ENCODE peak calls at places on chromosomes 16 and 17, in ten cellular contexts. One of them, this sample, is unnamed. For H3K4me1, the result is how much of the 10 kb centered on the place peaks cover.

GRCh38 chr16:84648595-84649510 is 542 bp downstream of the KLHL36 start:
- DNase-seq in neural progenitor cell: peak
- DNase-seq in A549: peak
- DNase-seq in heart left ventricle: peak
- DNase-seq in heart right ventricle: peak
- DNase-seq in IMR-90: no peak
- DNase-seq in psoas muscle: peak
- DNase-seq in fibroblast of lung: peak
- DNase-seq in uterus: peak
- DNase-seq in H9: no peak
- DNase-seq in this sample: peak

GRCh38 chr16:56262148-56262878 is 71.0 kb downstream of the GNAO1 start:
- DNase-seq in uterus: no peak
- DNase-seq in IMR-90: no peak
- DNase-seq in psoas muscle: no peak
- DNase-seq in A549: no peak
- DNase-seq in heart left ventricle: no peak
- DNase-seq in heart right ventricle: no peak
- DNase-seq in H9: no peak
- DNase-seq in neural progenitor cell: no peak
- DNase-seq in fibroblast of lung: no peak
- DNase-seq in this sample: no peak

GRCh38 chr16:57637424-57637823 is 9.0 kb downstream of the ADGRG1 start:
- DNase-seq in uterus: peak
- DNase-seq in H9: no peak
- DNase-seq in neural progenitor cell: peak
- DNase-seq in psoas muscle: no peak
- DNase-seq in heart left ventricle: no peak
- DNase-seq in fibroblast of lung: no peak
- DNase-seq in A549: no peak
- DNase-seq in heart right ventricle: peak
- DNase-seq in IMR-90: no peak
- DNase-seq in this sample: no peak

GRCh38 chr16:9900576-9900975 is 281.7 kb downstream of the GRIN2A start:
- DNase-seq in heart left ventricle: no peak
- DNase-seq in uterus: no peak
- DNase-seq in A549: no peak
- DNase-seq in H9: no peak
- DNase-seq in psoas muscle: no peak
- DNase-seq in neural progenitor cell: no peak
- DNase-seq in IMR-90: no peak
- DNase-seq in heart right ventricle: no peak
- DNase-seq in fibroblast of lung: no peak
- DNase-seq in this sample: no peak

GRCh38 chr17:45745843-45746494 is 38.2 kb upstream of the CRHR1 start:
- DNase-seq in heart left ventricle: no peak
- DNase-seq in H9: peak
- DNase-seq in neural progenitor cell: peak
- DNase-seq in A549: no peak
- DNase-seq in heart right ventricle: no peak
- DNase-seq in fibroblast of lung: no peak
- DNase-seq in uterus: no peak
- DNase-seq in IMR-90: no peak
- DNase-seq in psoas muscle: no peak
- DNase-seq in this sample: no peak

GRCh38 chr16:12661656-12662172 is 142.0 kb downstream of the CPPED1 start:
- DNase-seq in H9: peak
- DNase-seq in neural progenitor cell: peak
- DNase-seq in heart right ventricle: peak
- DNase-seq in A549: no peak
- DNase-seq in fibroblast of lung: peak
- DNase-seq in uterus: no peak
- DNase-seq in IMR-90: peak
- DNase-seq in heart left ventricle: no peak
- DNase-seq in psoas muscle: no peak
- DNase-seq in this sample: no peak

GRCh38 chr17:973053-973452 is 6.5 kb downstream of the NXN start:
- DNase-seq in psoas muscle: no peak
- DNase-seq in H9: peak
- DNase-seq in heart right ventricle: no peak
- DNase-seq in IMR-90: no peak
- DNase-seq in neural progenitor cell: no peak
- DNase-seq in A549: no peak
- DNase-seq in uterus: no peak
- DNase-seq in fibroblast of lung: no peak
- DNase-seq in heart left ventricle: peak
- DNase-seq in this sample: peak

GRCh38 chr17:67488161-67488560 is 111.1 kb downstream of the PITPNC1 start:
- DNase-seq in psoas muscle: peak
- DNase-seq in heart left ventricle: no peak
- DNase-seq in neural progenitor cell: no peak
- DNase-seq in uterus: no peak
- DNase-seq in fibroblast of lung: no peak
- DNase-seq in IMR-90: no peak
- DNase-seq in heart right ventricle: peak
- DNase-seq in A549: no peak
- DNase-seq in H9: peak
- DNase-seq in this sample: no peak

GRCh38 chr17:39662551-39663339 is 2.4 kb upstream of the TCAP start:
- DNase-seq in H9: peak
- DNase-seq in neural progenitor cell: no peak
- DNase-seq in fibroblast of lung: no peak
- DNase-seq in IMR-90: no peak
- DNase-seq in psoas muscle: no peak
- DNase-seq in heart left ventricle: no peak
- DNase-seq in heart right ventricle: no peak
- DNase-seq in A549: no peak
- DNase-seq in uterus: no peak
- DNase-seq in this sample: peak

GRCh38 chr16:49834496-49835009 is 21.4 kb downstream of the ZNF423 start:
- DNase-seq in uterus: peak
- DNase-seq in A549: no peak
- DNase-seq in heart left ventricle: peak
- DNase-seq in neural progenitor cell: peak
- DNase-seq in IMR-90: no peak
- DNase-seq in psoas muscle: peak
- DNase-seq in H9: no peak
- DNase-seq in heart right ventricle: peak
- DNase-seq in fibroblast of lung: peak
- DNase-seq in this sample: no peak

GRCh38 chr17:10210151-10210574 is 11.8 kb upstream of the GAS7 start:
- DNase-seq in heart left ventricle: no peak
- DNase-seq in fibroblast of lung: peak
- DNase-seq in neural progenitor cell: no peak
- DNase-seq in H9: peak
- DNase-seq in IMR-90: peak
- DNase-seq in heart right ventricle: no peak
- DNase-seq in A549: no peak
- DNase-seq in uterus: peak
- DNase-seq in psoas muscle: no peak
- DNase-seq in this sample: peak

GRCh38 chr17:55299890-55300289 is 35.1 kb downstream of the HLF start:
- DNase-seq in uterus: no peak
- DNase-seq in psoas muscle: no peak
- DNase-seq in A549: no peak
- DNase-seq in heart right ventricle: no peak
- DNase-seq in neural progenitor cell: no peak
- DNase-seq in heart left ventricle: no peak
- DNase-seq in fibroblast of lung: no peak
- DNase-seq in H9: no peak
- DNase-seq in IMR-90: no peak
- DNase-seq in this sample: no peak

GRCh38 chr17:55300479-55301290 is 35.9 kb downstream of the HLF start:
- DNase-seq in heart right ventricle: no peak
- DNase-seq in A549: no peak
- DNase-seq in heart left ventricle: no peak
- DNase-seq in neural progenitor cell: no peak
- DNase-seq in uterus: no peak
- DNase-seq in H9: no peak
- DNase-seq in psoas muscle: no peak
- DNase-seq in IMR-90: no peak
- DNase-seq in fibroblast of lung: no peak
- DNase-seq in this sample: no peak

GRCh38 chr17:55301521-55302406 is 37.0 kb downstream of the HLF start:
- DNase-seq in uterus: no peak
- DNase-seq in H9: no peak
- DNase-seq in A549: no peak
- DNase-seq in fibroblast of lung: no peak
- DNase-seq in neural progenitor cell: no peak
- DNase-seq in heart right ventricle: peak
- DNase-seq in psoas muscle: no peak
- DNase-seq in IMR-90: no peak
- DNase-seq in heart left ventricle: no peak
- DNase-seq in this sample: peak

GRCh38 chr17:55298111-55298510 is 33.4 kb downstream of the HLF start:
- DNase-seq in psoas muscle: no peak
- DNase-seq in IMR-90: no peak
- DNase-seq in heart right ventricle: no peak
- DNase-seq in H9: no peak
- DNase-seq in A549: no peak
- DNase-seq in fibroblast of lung: no peak
- DNase-seq in heart left ventricle: no peak
- DNase-seq in neural progenitor cell: no peak
- DNase-seq in uterus: no peak
- DNase-seq in this sample: no peak

DNA sequence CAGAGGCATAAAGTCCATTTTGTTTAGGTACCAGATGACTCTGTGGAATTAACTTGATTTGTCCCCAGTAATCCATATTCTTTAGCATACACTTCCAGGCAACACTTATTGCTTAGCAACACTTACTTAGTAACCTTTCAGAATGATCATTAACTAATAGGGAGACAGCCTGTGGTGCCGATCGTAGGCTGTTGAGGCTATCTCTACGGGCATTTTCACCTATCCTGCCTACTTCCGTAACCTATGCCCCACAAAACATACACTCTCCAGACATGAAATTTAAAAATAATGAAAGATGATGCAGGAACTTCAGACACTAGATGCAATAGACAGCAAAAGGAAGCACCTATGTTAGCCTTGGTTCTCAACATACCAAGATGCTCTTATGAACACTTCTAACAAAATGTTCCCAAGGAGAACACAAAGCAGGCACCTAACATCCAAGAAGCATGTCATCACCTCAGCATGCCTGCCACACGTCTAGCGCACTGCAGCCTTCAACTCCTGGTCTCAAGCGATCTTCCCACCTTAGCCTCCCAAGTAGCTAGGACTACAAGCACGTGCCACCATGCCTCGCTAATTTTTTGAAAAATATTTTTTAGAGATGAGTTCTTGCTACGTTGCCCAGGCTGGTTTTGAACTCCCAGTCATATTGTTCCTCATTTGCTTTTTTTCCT is 34.5 kb downstream of the HLF start:
- DNase-seq in heart left ventricle: no peak
- DNase-seq in fibroblast of lung: no peak
- DNase-seq in neural progenitor cell: no peak
- DNase-seq in A549: no peak
- DNase-seq in heart right ventricle: no peak
- DNase-seq in H9: no peak
- DNase-seq in IMR-90: no peak
- DNase-seq in uterus: no peak
- DNase-seq in psoas muscle: no peak
- DNase-seq in this sample: no peak
- H3K4me1 ChIP-seq in heart left ventricle: under half
- H3K4me1 ChIP-seq in fibroblast of lung: under half
- H3K4me1 ChIP-seq in neural progenitor cell: under half
- H3K4me1 ChIP-seq in A549: under half
- H3K4me1 ChIP-seq in heart right ventricle: under half
- H3K4me1 ChIP-seq in H9: under half
- H3K4me1 ChIP-seq in IMR-90: under half
- H3K4me1 ChIP-seq in uterus: under half
- H3K4me1 ChIP-seq in psoas muscle: under half
- H3K4me1 ChIP-seq in this sample: under half

DNA sequence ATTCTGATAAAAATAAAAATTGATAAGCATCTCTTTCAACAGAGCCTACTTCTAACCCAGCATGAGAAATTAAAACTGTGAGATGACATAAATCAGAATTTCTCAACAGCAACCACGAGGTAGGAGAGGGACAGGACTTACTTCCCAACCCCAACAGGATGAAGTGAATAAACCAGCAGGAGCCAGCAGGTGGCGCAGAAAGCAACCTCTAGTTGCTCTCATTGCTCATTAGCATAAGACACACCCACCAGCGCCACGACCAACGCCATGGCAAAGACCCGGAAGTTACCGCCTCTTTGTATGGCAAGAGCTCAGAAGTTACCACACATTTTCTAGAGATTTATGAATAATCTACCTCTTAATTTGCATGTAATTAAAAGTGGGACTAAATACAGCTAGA is 189.4 kb upstream of the CDH8 start:
- DNase-seq in heart left ventricle: peak
- DNase-seq in IMR-90: no peak
- DNase-seq in A549: peak
- DNase-seq in H9: peak
- DNase-seq in neural progenitor cell: peak
- DNase-seq in fibroblast of lung: no peak
- DNase-seq in psoas muscle: peak
- DNase-seq in heart right ventricle: peak
- DNase-seq in uterus: no peak
- DNase-seq in this sample: no peak
- TF ChIP-seq CTCF in heart left ventricle: peak
- TF ChIP-seq CTCF in IMR-90: no peak
- TF ChIP-seq CTCF in A549: peak
- TF ChIP-seq CTCF in H9: peak
- TF ChIP-seq CTCF in neural progenitor cell: peak
- TF ChIP-seq CTCF in fibroblast of lung: peak
- TF ChIP-seq CTCF in psoas muscle: no peak
- TF ChIP-seq CTCF in heart right ventricle: peak
- TF ChIP-seq CTCF in uterus: no peak
- TF ChIP-seq CTCF in this sample: no peak

GRCh38 chr17:81049372-81049911 is 14.5 kb downstream of the BAIAP2 start:
- DNase-seq in psoas muscle: no peak
- DNase-seq in A549: no peak
- DNase-seq in heart left ventricle: no peak
- DNase-seq in neural progenitor cell: no peak
- DNase-seq in H9: no peak
- DNase-seq in uterus: no peak
- DNase-seq in fibroblast of lung: no peak
- DNase-seq in IMR-90: no peak
- DNase-seq in heart right ventricle: no peak
- DNase-seq in this sample: no peak
- H3K4me1 ChIP-seq in psoas muscle: under half
- H3K4me1 ChIP-seq in A549: under half
- H3K4me1 ChIP-seq in heart left ventricle: under half
- H3K4me1 ChIP-seq in neural progenitor cell: under half
- H3K4me1 ChIP-seq in H9: under half
- H3K4me1 ChIP-seq in uterus: under half
- H3K4me1 ChIP-seq in fibroblast of lung: under half
- H3K4me1 ChIP-seq in IMR-90: under half
- H3K4me1 ChIP-seq in heart right ventricle: half or more
- H3K4me1 ChIP-seq in this sample: half or more

DNA sequence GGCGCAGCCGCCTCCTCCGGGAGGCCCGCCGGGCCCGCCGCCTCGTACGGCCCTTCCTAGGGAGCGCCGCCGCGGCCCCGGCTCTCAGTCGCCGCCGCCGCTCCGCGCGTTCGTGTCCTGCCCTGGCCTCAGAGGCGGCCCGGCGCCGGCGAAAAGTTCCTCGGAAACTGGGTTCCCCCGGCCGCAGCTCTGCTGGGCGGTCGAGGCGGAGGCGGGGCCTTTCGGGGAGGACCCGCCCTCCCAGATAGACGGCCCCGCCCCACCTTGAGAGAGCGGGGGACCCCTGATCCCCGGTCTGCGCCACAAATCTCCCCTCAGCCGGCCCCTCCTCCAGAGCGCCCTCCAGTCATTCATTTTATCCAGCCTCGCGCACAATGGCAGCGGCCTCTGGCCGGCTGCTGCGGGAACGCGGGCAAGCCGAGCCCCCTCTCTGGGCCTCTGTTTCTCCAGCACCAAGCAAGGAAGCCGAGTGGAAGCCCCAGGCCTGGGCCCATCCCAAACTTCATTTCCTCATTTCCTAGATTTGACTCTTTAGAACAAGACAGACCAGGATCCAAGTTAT is at the start of gene SREBF1:
- DNase-seq in IMR-90: peak
- DNase-seq in fibroblast of lung: peak
- DNase-seq in psoas muscle: peak
- DNase-seq in uterus: no peak
- DNase-seq in H9: peak
- DNase-seq in heart left ventricle: peak
- DNase-seq in A549: peak
- DNase-seq in heart right ventricle: no peak
- DNase-seq in neural progenitor cell: peak
- DNase-seq in this sample: no peak
- TF ChIP-seq CTCF in IMR-90: no peak
- TF ChIP-seq CTCF in fibroblast of lung: no peak
- TF ChIP-seq CTCF in psoas muscle: no peak
- TF ChIP-seq CTCF in uterus: no peak
- TF ChIP-seq CTCF in H9: no peak
- TF ChIP-seq CTCF in heart left ventricle: no peak
- TF ChIP-seq CTCF in A549: no peak
- TF ChIP-seq CTCF in heart right ventricle: no peak
- TF ChIP-seq CTCF in neural progenitor cell: no peak
- TF ChIP-seq CTCF in this sample: no peak

This sample was measured in prostate gland.